ENCODE peak calls at places on chromosomes 1 and 21, in five cellular contexts. B, Y, W, S and F are unnamed samples.

GRCh38 chr1:85584923-85585322 is 4.4 kb downstream of the CCN1 start:
- DNase-seq in B (no peak), Y (no peak), W (peak), S (no peak), F (no peak)

GRCh38 chr1:90402893-90403849 is 313.9 kb downstream of the BARHL2 start:
- DNase-seq in B (no peak), Y (no peak), W (peak), S (peak), F (no peak)

GRCh38 chr1:184283999-184284398 is 102.8 kb upstream of the C1orf21 start:
- DNase-seq in B (peak), Y (no peak), W (peak), S (no peak), F (no peak)

GRCh38 chr1:204888294-204888693 is 17.6 kb downstream of the NFASC start:
- DNase-seq in B (no peak), Y (no peak), W (peak), S (no peak), F (no peak)

GRCh38 chr1:223031690-223032601 is 111.1 kb downstream of the TLR5 start:
- DNase-seq in B (peak), Y (no peak), W (peak), S (no peak), F (no peak)

GRCh38 chr1:47711211-47711847 is 273.5 kb downstream of the FOXD2 start:
- DNase-seq in B (peak), Y (no peak), W (no peak), S (no peak), F (no peak)

GRCh38 chr21:15531986-15532385 is 197.8 kb upstream of the USP25 start:
- DNase-seq in B (no peak), Y (no peak), W (no peak), S (no peak), F (no peak)

GRCh38 chr1:94803517-94804441 is 16.4 kb upstream of the SLC44A3 start:
- DNase-seq in B (peak), Y (no peak), W (peak), S (no peak), F (no peak)

GRCh38 chr1:36178479-36179219 is 22.7 kb downstream of the MAP7D1 start:
- DNase-seq in B (no peak), Y (no peak), W (no peak), S (no peak), F (no peak)

GRCh38 chr1:184945034-184945433 is 29.3 kb downstream of the NIBAN1 start:
- DNase-seq in B (no peak), Y (peak), W (peak), S (no peak), F (peak)

GRCh38 chr1:98368995-98369394 is 292.5 kb upstream of the SNX7 start:
- DNase-seq in B (no peak), Y (no peak), W (no peak), S (no peak), F (no peak)

GRCh38 chr1:52554756-52555155 is 1.9 kb upstream of the TUT4 start:
- DNase-seq in B (no peak), Y (no peak), W (no peak), S (no peak), F (no peak)

GRCh38 chr1:230797376-230798186 is 50.4 kb downstream of the CAPN9 start:
- DNase-seq in B (peak), Y (no peak), W (peak), S (peak), F (no peak)

GRCh38 chr1:231215676-231216385 is 25.2 kb upstream of the GNPAT start:
- DNase-seq in B (no peak), Y (peak), W (no peak), S (no peak), F (no peak)

GRCh38 chr21:43352568-43353281 is 74.2 kb downstream of the SIK1 start:
- DNase-seq in B (no peak), Y (peak), W (peak), S (no peak), F (peak)

GRCh38 chr1:88662723-88663122 is 21.4 kb upstream of the PKN2 start:
- DNase-seq in B (no peak), Y (no peak), W (no peak), S (no peak), F (no peak)

DNA sequence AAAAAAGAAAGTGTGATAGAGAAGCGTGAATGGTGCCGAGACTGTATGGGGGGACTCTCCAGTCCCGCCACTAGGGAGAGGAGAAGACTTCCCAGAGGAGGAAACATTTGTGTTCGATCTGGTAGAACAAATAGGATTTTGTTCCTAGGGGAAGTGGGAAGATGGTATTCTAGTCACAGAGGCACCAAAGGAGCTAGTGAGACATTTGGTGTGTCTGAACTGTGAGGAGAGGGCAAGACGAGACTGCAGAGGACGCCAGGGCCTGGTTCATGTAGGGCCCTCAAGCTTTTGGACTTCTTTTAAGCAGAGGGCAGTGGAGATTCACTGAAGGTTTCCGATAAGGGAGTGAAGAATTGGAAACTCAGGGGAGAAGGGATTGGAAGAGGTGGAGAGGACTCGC is 2.9 kb downstream of the BTBD19 start:
- DNase-seq in B (peak), Y (no peak), W (no peak), S (no peak), F (no peak)
- TF ChIP-seq CTCF in B (no peak), Y (no peak), W (no peak), S (no peak), F (no peak)

GRCh38 chr1:166305371-166305770 is 138.6 kb upstream of the FAM78B start:
- DNase-seq in B (no peak), Y (no peak), W (no peak), S (no peak), F (no peak)

GRCh38 chr1:166302919-166303758 is 136.3 kb upstream of the FAM78B start:
- DNase-seq in B (no peak), Y (no peak), W (no peak), S (no peak), F (no peak)

GRCh38 chr1:166297993-166298392 is 131.2 kb upstream of the FAM78B start:
- DNase-seq in B (no peak), Y (no peak), W (no peak), S (no peak), F (peak)

GRCh38 chr1:166304131-166304530 is 137.3 kb upstream of the FAM78B start:
- DNase-seq in B (no peak), Y (no peak), W (no peak), S (no peak), F (no peak)

GRCh38 chr1:166300767-166301166 is 134.0 kb upstream of the FAM78B start:
- DNase-seq in B (no peak), Y (no peak), W (no peak), S (no peak), F (no peak)
- TF ChIP-seq CTCF in B (no peak), Y (no peak), W (no peak), S (no peak), F (no peak)

DNA sequence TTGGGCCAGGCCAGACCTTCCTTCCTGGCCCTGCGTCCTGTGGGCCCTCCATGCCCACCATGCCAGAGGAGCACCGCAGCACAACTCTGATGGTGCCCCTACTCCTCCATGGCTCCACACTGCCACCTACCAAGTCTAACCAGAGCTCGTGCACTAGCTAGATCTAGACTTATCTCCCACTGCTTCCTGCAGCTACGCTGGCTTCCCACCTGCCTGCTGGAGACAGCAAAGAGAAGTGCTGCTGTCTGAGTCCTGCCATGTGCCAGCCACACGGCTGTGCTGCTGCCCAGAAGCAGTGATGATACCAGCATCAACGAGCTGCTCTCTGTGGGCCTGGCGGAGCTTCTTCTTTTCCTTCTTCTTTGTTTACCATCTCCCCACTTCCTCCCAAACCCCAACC is 4.5 kb downstream of the GUCA2B start:
- DNase-seq in B (no peak), Y (no peak), W (no peak), S (no peak), F (no peak)
- TF ChIP-seq CTCF in B (no peak), Y (no peak), W (no peak), S (no peak), F (no peak)

GRCh38 chr1:233790662-233791371 is 113.7 kb upstream of the SLC35F3 start:
- DNase-seq in B (no peak), Y (peak), W (peak), S (no peak), F (peak)

GRCh38 chr1:233791750-233792149 is 112.7 kb upstream of the SLC35F3 start:
- DNase-seq in B (no peak), Y (no peak), W (no peak), S (no peak), F (no peak)

GRCh38 chr1:233788687-233789086 is 115.8 kb upstream of the SLC35F3 start:
- DNase-seq in B (no peak), Y (no peak), W (no peak), S (no peak), F (no peak)

GRCh38 chr1:233790121-233790520 is 114.4 kb upstream of the SLC35F3 start:
- DNase-seq in B (no peak), Y (no peak), W (no peak), S (no peak), F (no peak)

DNA sequence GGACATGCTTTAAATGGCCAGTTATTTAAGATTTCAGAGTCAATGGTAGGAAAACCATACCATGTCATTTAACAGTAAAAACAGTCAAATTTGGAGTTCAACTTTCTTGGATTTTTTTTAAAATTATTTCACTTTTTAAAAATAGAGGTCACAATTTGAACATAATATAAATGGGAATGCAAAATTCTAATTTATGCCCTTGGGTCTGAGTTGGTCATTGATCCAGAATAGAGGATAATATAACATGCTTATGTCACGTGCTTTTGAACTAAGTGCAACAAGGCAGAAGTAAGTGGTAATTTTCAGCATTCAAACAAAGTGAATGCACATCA is 113.1 kb upstream of the SLC35F3 start:
- DNase-seq in B (no peak), Y (no peak), W (no peak), S (no peak), F (no peak)
- TF ChIP-seq CTCF in B (no peak), Y (no peak), W (no peak), S (no peak), F (no peak)

GRCh38 chr1:236543065-236543669 is 19.4 kb downstream of the LGALS8 start:
- DNase-seq in B (no peak), Y (no peak), W (no peak), S (no peak), F (no peak)
- TF ChIP-seq CTCF in B (no peak), Y (no peak), W (peak), S (no peak), F (no peak)

DNA sequence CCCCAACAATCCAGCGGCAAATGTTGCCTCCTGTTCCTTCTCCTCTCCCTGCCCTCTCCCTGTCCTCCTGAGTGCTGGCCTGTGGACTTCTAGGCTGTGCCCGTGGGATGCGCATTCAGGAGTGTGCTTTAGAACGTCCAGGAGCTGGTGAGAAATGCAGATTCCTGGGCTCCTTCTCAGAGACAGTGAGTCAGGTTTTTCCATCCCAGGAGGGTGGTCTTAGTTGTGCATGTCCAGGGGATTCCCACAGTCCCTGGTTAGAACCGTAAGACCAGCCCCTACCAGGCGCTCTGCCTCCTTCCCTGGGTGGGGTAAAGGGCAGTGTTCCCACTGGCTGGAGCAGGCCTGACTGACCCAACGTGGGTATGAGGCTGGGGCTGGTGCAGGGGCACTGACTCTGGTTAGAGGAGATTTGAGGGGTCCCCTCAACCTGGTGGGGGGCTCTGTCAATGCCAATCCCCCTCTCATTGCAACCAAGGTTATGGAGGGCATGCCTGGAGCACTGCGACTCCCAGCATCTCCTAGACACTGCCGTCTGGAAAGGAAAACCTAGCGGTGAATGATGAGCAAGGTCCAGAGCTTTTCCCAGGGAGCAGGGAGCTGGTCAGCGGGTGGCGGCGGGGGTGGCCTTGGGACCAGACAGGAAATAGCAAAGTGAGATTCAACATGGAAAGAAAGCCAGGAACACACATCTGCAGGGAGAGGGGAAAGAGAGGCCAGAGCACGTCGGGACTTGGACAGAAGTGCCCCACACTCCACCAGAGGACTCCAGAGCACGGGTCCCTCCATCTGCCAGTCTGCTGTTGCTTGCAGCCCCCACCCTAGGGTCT is 38.6 kb downstream of the HSPG2 start:
- DNase-seq in B (no peak), Y (no peak), W (peak), S (no peak), F (no peak)
- TF ChIP-seq CTCF in B (no peak), Y (no peak), W (no peak), S (no peak), F (no peak)